ENCODE peak calls at places on chromosomes 16 and 17, in ten cellular contexts. X is stimulated activated CD8-positive, alpha-beta memory T cell treated with anti-CD3 and anti-CD28 coated beads, Interleukin-15, amount 100 ng/mL, for 24 hours; I is GM20000; R is A172; D is GM10248; E is NCI-H1417; C is cardiac muscle cell; Q is NCI-H1105; T is cardiac fibroblast; H is astrocyte of the spinal cord. F is an unnamed sample.

GRCh38 chr17:29870836-29871430 is 59.1 kb downstream of the SSH2 start:
- DNase-seq in X (no peak), I (no peak), R (no peak), D (no peak), E (no peak), C (no peak), Q (no peak), T (no peak), H (no peak), F (no peak)

GRCh38 chr17:4816826-4817225 is 9.9 kb downstream of the PLD2 start:
- DNase-seq in X (no peak), I (no peak), R (no peak), D (no peak), E (no peak), C (no peak), Q (no peak), T (no peak), H (no peak), F (no peak)

GRCh38 chr17:64150237-64151015 is 20.5 kb upstream of the ERN1 start:
- DNase-seq in X (no peak), I (no peak), R (no peak), D (no peak), E (no peak), C (peak; percentile 66), Q (no peak), T (peak; percentile 56), H (no peak), F (no peak)

GRCh38 chr16:79154081-79154480 is 446.5 kb downstream of the MAF start:
- DNase-seq in X (no peak), I (no peak), R (no peak), D (no peak), E (no peak), C (no peak), Q (no peak), T (no peak), H (no peak), F (no peak)

GRCh38 chr17:28645576-28645939 is 600 bp upstream of the BLTP2 start:
- DNase-seq in X (no peak), I (no peak), R (no peak), D (no peak), E (no peak), C (no peak), Q (no peak), T (no peak), H (no peak), F (no peak)

GRCh38 chr17:42784361-42784760 is 4.0 kb downstream of the WNK4 start:
- DNase-seq in X (no peak), I (no peak), R (no peak), D (no peak), E (no peak), C (no peak), Q (no peak), T (no peak), H (no peak), F (no peak)

GRCh38 chr17:58335061-58335731 is 6.6 kb upstream of the TSPOAP1 start:
- DNase-seq in X (no peak), I (no peak), R (no peak), D (no peak), E (no peak), C (no peak), Q (no peak), T (no peak), H (no peak), F (no peak)

GRCh38 chr17:814371-814770 is 32.2 kb downstream of the MRM3 start:
- DNase-seq in X (no peak), I (no peak), R (no peak), D (no peak), E (no peak), C (no peak), Q (no peak), T (no peak), H (no peak), F (no peak)

GRCh38 chr16:75263291-75263962 is 12.0 kb upstream of the BCAR1 start:
- DNase-seq in X (no peak), I (no peak), R (no peak), D (no peak), E (no peak), C (no peak), Q (no peak), T (no peak), H (no peak), F (no peak)

GRCh38 chr16:23119570-23119969 is 29.7 kb downstream of the USP31 start:
- DNase-seq in X (no peak), I (no peak), R (no peak), D (no peak), E (no peak), C (peak; percentile 58), Q (no peak), T (peak; percentile 78), H (peak; percentile 37), F (no peak)

GRCh38 chr17:73455050-73455687 is 143.4 kb upstream of the CDC42EP4 start:
- DNase-seq in X (no peak), I (no peak), R (no peak), D (no peak), E (peak; percentile 54), C (no peak), Q (no peak), T (no peak), H (no peak), F (no peak)

GRCh38 chr16:68289202-68289601 is 21.5 kb downstream of the SLC7A6OS start:
- DNase-seq in X (no peak), I (no peak), R (no peak), D (no peak), E (no peak), C (no peak), Q (no peak), T (no peak), H (no peak), F (no peak)

GRCh38 chr16:74666425-74667214 is at the start of gene RFWD3:
- DNase-seq in X (peak; percentile 71), I (peak; percentile 98), R (peak; percentile 99), D (peak; percentile 100), E (peak; percentile 92), C (peak; percentile 99), Q (peak; percentile 90), T (peak; percentile 99), H (peak; percentile 99), F (peak; percentile 95)

GRCh38 chr17:51585514-51586104 is 325.3 kb downstream of the UTP18 start:
- DNase-seq in X (no peak), I (no peak), R (peak; percentile 3), D (no peak), E (no peak), C (no peak), Q (no peak), T (no peak), H (no peak), F (peak; percentile 2)

GRCh38 chr16:31423801-31424200 is 4.4 kb downstream of the COX6A2 start:
- DNase-seq in X (no peak), I (no peak), R (no peak), D (no peak), E (no peak), C (no peak), Q (no peak), T (no peak), H (no peak), F (no peak)

GRCh38 chr16:193441-193840 is 13.2 kb downstream of the HBQ1 start:
- DNase-seq in X (no peak), I (no peak), R (no peak), D (no peak), E (no peak), C (no peak), Q (no peak), T (no peak), H (no peak), F (no peak)

GRCh38 chr16:11534262-11534661 is 52.5 kb downstream of the LITAF start:
- DNase-seq in X (no peak), I (no peak), R (no peak), D (no peak), E (no peak), C (peak; percentile 48), Q (no peak), T (peak; percentile 50), H (no peak), F (peak; percentile 87)

GRCh38 chr17:30476726-30477082 is 504 bp upstream of the GOSR1 start:
- DNase-seq in X (peak; percentile 3), I (peak; percentile 8), R (peak; percentile 33), D (no peak), E (no peak), C (peak; percentile 33), Q (no peak), T (no peak), H (no peak), F (no peak)

GRCh38 chr17:12118617-12119016 is 97.9 kb downstream of the MAP2K4 start:
- DNase-seq in X (no peak), I (no peak), R (no peak), D (no peak), E (no peak), C (no peak), Q (no peak), T (no peak), H (no peak), F (no peak)

GRCh38 chr16:27382187-27382855 is 19.7 kb upstream of the IL21R start:
- DNase-seq in X (no peak), I (no peak), R (no peak), D (no peak), E (no peak), C (no peak), Q (no peak), T (no peak), H (no peak), F (no peak)

GRCh38 chr17:80283116-80283852 is 22.6 kb downstream of the RNF213 start:
- DNase-seq in X (no peak), I (no peak), R (no peak), D (no peak), E (no peak), C (no peak), Q (no peak), T (no peak), H (no peak), F (no peak)

GRCh38 chr17:62826956-62827355 is 18.8 kb upstream of the MARCHF10 start:
- DNase-seq in X (no peak), I (no peak), R (no peak), D (no peak), E (no peak), C (no peak), Q (no peak), T (no peak), H (no peak), F (no peak)

GRCh38 chr17:77476920-77477805 is 336.4 kb downstream of the SEC14L1 start:
- DNase-seq in X (no peak), I (no peak), R (peak; percentile 53), D (no peak), E (no peak), C (peak; percentile 97), Q (no peak), T (peak; percentile 95), H (peak; percentile 96), F (peak; percentile 38)

GRCh38 chr17:80503031-80503430 is 26.6 kb upstream of the NPTX1 start:
- DNase-seq in X (no peak), I (no peak), R (no peak), D (no peak), E (no peak), C (no peak), Q (no peak), T (no peak), H (no peak), F (no peak)

GRCh38 chr16:4767872-4768548 is 1.0 kb upstream of the ZNF500 start:
- DNase-seq in X (no peak), I (no peak), R (peak; percentile 13), D (no peak), E (no peak), C (peak; percentile 26), Q (no peak), T (peak; percentile 14), H (no peak), F (no peak)

GRCh38 chr16:67396159-67396774 is 3.0 kb upstream of the TPPP3 start:
- DNase-seq in X (no peak), I (no peak), R (peak; percentile 85), D (no peak), E (peak; percentile 93), C (peak; percentile 64), Q (peak; percentile 84), T (peak; percentile 68), H (peak; percentile 78), F (peak; percentile 96)

GRCh38 chr17:3813171-3813570 is 12.2 kb upstream of the ITGAE start:
- DNase-seq in X (no peak), I (no peak), R (peak; percentile 21), D (no peak), E (no peak), C (no peak), Q (no peak), T (no peak), H (no peak), F (no peak)

GRCh38 chr16:85460252-85460982 is 152.7 kb upstream of the GSE1 start:
- DNase-seq in X (no peak), I (no peak), R (no peak), D (no peak), E (peak; percentile 57), C (peak; percentile 73), Q (no peak), T (peak; percentile 66), H (no peak), F (no peak)

F was measured in Caki2.